ENCODE peak calls at places on chromosomes 12 and 14, in six cellular contexts. K is sigmoid colon, N is HCT116, A is GM12892, I is tibial nerve, Z is ovary. X is an unnamed sample.

GRCh38 chr12:93153321-93153720 is 224.2 kb upstream of the EEA1 start:
- DNase-seq in K (no peak), N (no peak), A (no peak), I (no peak), Z (no peak), X (no peak)

GRCh38 chr12:132279184-132279889 is 50.1 kb downstream of the GALNT9 start:
- DNase-seq in K (peak), N (no peak), A (no peak), I (no peak), Z (no peak), X (no peak)

GRCh38 chr12:47705571-47706425 is at the start of gene RPAP3:
- DNase-seq in K (peak), N (peak), A (peak), I (peak), Z (peak), X (peak)

GRCh38 chr14:77641534-77642341 is 25.3 kb upstream of the SPTLC2 start:
- DNase-seq in K (peak), N (no peak), A (peak), I (peak), Z (peak), X (no peak)

GRCh38 chr14:61553730-61554641 is 141.3 kb upstream of the HIF1A start:
- DNase-seq in K (no peak), N (no peak), A (no peak), I (peak), Z (no peak), X (peak)

GRCh38 chr12:123134265-123134664 is 16.6 kb downstream of the PITPNM2 start:
- DNase-seq in K (peak), N (no peak), A (no peak), I (no peak), Z (no peak), X (no peak)

GRCh38 chr14:24392327-24393098 is 6.3 kb upstream of the NYNRIN start:
- DNase-seq in K (no peak), N (peak), A (no peak), I (no peak), Z (no peak), X (peak)

GRCh38 chr12:9372202-9372601 is 164.0 kb upstream of the PZP start:
- DNase-seq in K (no peak), N (no peak), A (no peak), I (no peak), Z (no peak), X (no peak)

GRCh38 chr14:61211476-61212262 is 69.5 kb downstream of the TMEM30B start:
- DNase-seq in K (no peak), N (no peak), A (no peak), I (no peak), Z (no peak), X (no peak)

GRCh38 chr14:83300454-83301064 is 1766.9 kb upstream of the SEL1L start:
- DNase-seq in K (no peak), N (no peak), A (no peak), I (no peak), Z (no peak), X (no peak)

GRCh38 chr12:33438890-33439586 is 581 bp downstream of the SYT10 start:
- DNase-seq in K (no peak), N (no peak), A (peak), I (no peak), Z (no peak), X (no peak)

GRCh38 chr12:12985817-12986408 is 14.2 kb downstream of the HEBP1 start:
- DNase-seq in K (no peak), N (peak), A (no peak), I (no peak), Z (no peak), X (no peak)

GRCh38 chr12:105850103-105850968 is 288.4 kb downstream of the NUAK1 start:
- DNase-seq in K (no peak), N (no peak), A (no peak), I (no peak), Z (no peak), X (no peak)

GRCh38 chr14:65650843-65651242 is 238.3 kb downstream of the FUT8 start:
- DNase-seq in K (no peak), N (no peak), A (no peak), I (no peak), Z (no peak), X (no peak)

GRCh38 chr14:96309907-96310330 is 53.2 kb downstream of the ATG2B start:
- DNase-seq in K (no peak), N (no peak), A (no peak), I (no peak), Z (no peak), X (no peak)

GRCh38 chr12:30696943-30697342 is 1.3 kb upstream of the IPO8 start:
- DNase-seq in K (no peak), N (no peak), A (no peak), I (no peak), Z (peak), X (no peak)

GRCh38 chr12:67988600-67988999 is 647 bp upstream of the IFNG-AS1 start:
- DNase-seq in K (no peak), N (no peak), A (no peak), I (no peak), Z (no peak), X (no peak)

GRCh38 chr14:64971890-64972785 is at the start of gene RAB15:
- DNase-seq in K (no peak), N (no peak), A (peak), I (no peak), Z (peak), X (peak)

GRCh38 chr12:27841392-27841882 is 61.4 kb upstream of the MANSC4 start:
- DNase-seq in K (no peak), N (peak), A (no peak), I (no peak), Z (no peak), X (no peak)

GRCh38 chr12:6336079-6336858 is 5.6 kb downstream of the TNFRSF1A start:
- DNase-seq in K (peak), N (peak), A (no peak), I (peak), Z (peak), X (peak)
- TF ChIP-seq POLR2A in K (peak), N (peak), A (no peak), I (peak), Z (peak), X (peak)

GRCh38 chr12:21941522-21942376 is 523 bp upstream of the ABCC9 start:
- DNase-seq in K (peak), N (no peak), A (no peak), I (peak), Z (peak), X (no peak)
- TF ChIP-seq POLR2A in K (no peak), N (no peak), A (no peak), I (no peak), Z (no peak), X (no peak)

DNA sequence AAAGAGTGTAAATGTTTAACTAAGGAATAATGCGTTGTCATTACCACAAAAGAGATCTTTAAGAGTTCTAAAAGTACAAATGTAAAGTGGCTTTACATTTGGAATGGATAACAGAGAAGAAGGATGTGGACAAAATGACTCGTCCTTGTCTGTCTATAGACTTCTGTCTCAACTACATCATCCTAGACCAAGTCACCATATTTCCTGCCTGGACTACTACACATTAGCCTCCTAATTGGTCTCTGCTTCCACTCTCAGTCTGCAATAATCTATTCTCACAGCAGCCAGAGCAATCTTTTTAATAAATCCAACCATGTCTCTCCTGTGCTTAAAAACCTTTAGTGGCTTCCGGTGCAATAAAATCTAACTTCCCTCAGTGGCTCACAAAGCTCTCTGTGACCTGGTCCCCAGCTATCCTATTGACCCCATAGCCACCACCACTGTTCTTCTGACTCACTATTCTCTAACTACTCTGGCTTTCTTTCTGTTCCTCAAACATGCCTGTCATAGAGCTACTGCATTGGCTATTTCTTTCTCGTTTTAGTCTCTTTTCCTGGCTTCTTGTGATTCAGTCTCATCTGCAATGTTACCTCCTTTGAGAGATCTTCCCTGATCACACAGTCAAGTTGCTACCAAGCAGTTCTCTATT is 91.1 kb downstream of the MYF5 start:
- DNase-seq in K (no peak), N (no peak), A (no peak), I (no peak), Z (no peak), X (no peak)
- TF ChIP-seq POLR2A in K (no peak), N (no peak), A (no peak), I (no peak), Z (no peak), X (no peak)

GRCh38 chr14:49766839-49767238 is 1.1 kb upstream of the KLHDC2 start:
- DNase-seq in K (no peak), N (no peak), A (no peak), I (no peak), Z (no peak), X (no peak)

GRCh38 chr14:49769581-49770211 is 1.7 kb downstream of the KLHDC2 start:
- DNase-seq in K (no peak), N (no peak), A (no peak), I (no peak), Z (no peak), X (no peak)

GRCh38 chr14:49767473-49768300 is at the start of gene KLHDC2:
- DNase-seq in K (peak), N (peak), A (peak), I (peak), Z (peak), X (peak)

GRCh38 chr14:49769171-49769570 is 1.2 kb downstream of the KLHDC2 start:
- DNase-seq in K (no peak), N (no peak), A (no peak), I (no peak), Z (no peak), X (no peak)

GRCh38 chr14:49768301-49769121 is 558 bp downstream of the KLHDC2 start:
- DNase-seq in K (peak), N (peak), A (peak), I (peak), Z (peak), X (peak)
- TF ChIP-seq POLR2A in K (peak), N (no peak), A (no peak), I (no peak), Z (no peak), X (no peak)

X was measured in H54.